ENCODE peak calls at places on chromosomes 13 and 19, in ten cellular contexts. U is right cardiac atrium; T is T-helper 1 cell; S is substantia nigra; W is nephron progenitor cell; F is stimulated activated naive CD8-positive, alpha-beta T cell treated with anti-CD3 and anti-CD28 coated beads, Interleukin-15, Interleukin-2, amounts not matched to agents 100 U/mL and 50 U/mL, for 24 hours; P is activated T-cell treated with anti-CD3 and anti-CD28 coated beads, Interleukin-2, amount 50 U/mL, for 72 hours; Y is kidney glomerular epithelial cell; C is GM03348; A is activated effector memory CD4-positive, alpha-beta T cell treated with anti-CD3 and anti-CD28 coated beads, Interleukin-2, amount 50 U/mL, for 16 hours. H is an unnamed sample.

GRCh38 chr19:6103217-6103644 is 7.1 kb downstream of the RFX2 start:
- DNase-seq in F (no peak), W (no peak), T (no peak), A (no peak), P (no peak), Y (peak), U (peak), S (peak), C (peak), H (peak)

GRCh38 chr19:21586341-21587116 is 81.1 kb downstream of the ZNF429 start:
- DNase-seq in P (peak), S (no peak), W (peak), T (no peak), F (no peak), A (peak), U (peak), C (peak), Y (no peak), H (no peak)

GRCh38 chr19:8388612-8388958 is 1.6 kb upstream of the RAB11B start:
- DNase-seq in Y (no peak), P (no peak), C (no peak), S (no peak), W (no peak), U (no peak), T (no peak), F (no peak), A (no peak), H (no peak)

GRCh38 chr19:39430675-39431593 is 4.8 kb downstream of the RPS16 start:
- DNase-seq in F (peak), W (no peak), S (no peak), P (peak), C (no peak), U (peak), T (peak), A (peak), Y (peak), H (peak)

GRCh38 chr13:110436276-110436675 is 125.2 kb downstream of the RAB20 start:
- DNase-seq in A (no peak), C (no peak), W (no peak), S (no peak), T (no peak), Y (peak), P (no peak), U (no peak), F (no peak), H (no peak)

GRCh38 chr19:34096020-34096915 is 76.0 kb upstream of the LSM14A start:
- DNase-seq in S (no peak), A (no peak), W (no peak), T (no peak), C (peak), Y (peak), P (no peak), F (no peak), U (no peak), H (peak)

GRCh38 chr19:11422163-11423068 is 3.3 kb upstream of the RGL3 start:
- DNase-seq in W (peak), P (peak), U (peak), C (peak), S (peak), F (peak), Y (no peak), A (peak), T (peak), H (no peak)

GRCh38 chr13:30719521-30719914 is 15.8 kb upstream of the ALOX5AP start:
- DNase-seq in Y (peak), U (no peak), A (no peak), F (no peak), S (no peak), T (no peak), C (no peak), P (no peak), W (no peak), H (no peak)

GRCh38 chr13:73090116-73090811 is 31.5 kb downstream of the KLF5 start:
- DNase-seq in T (no peak), F (peak), A (no peak), S (no peak), P (peak), C (peak), U (no peak), W (no peak), Y (peak), H (peak)

GRCh38 chr19:43524922-43525835 is 1.8 kb downstream of the ETHE1 start:
- DNase-seq in P (peak), A (peak), F (peak), S (peak), C (peak), U (peak), T (no peak), Y (peak), W (peak), H (peak)

GRCh38 chr13:101529419-101529818 is 76.9 kb downstream of the ITGBL1 start:
- DNase-seq in A (peak), T (no peak), P (peak), C (no peak), S (no peak), U (no peak), W (no peak), F (peak), Y (no peak), H (peak)

GRCh38 chr13:65054277-65054676 is 2175.9 kb downstream of the PCDH9 start:
- DNase-seq in C (no peak), A (no peak), W (no peak), S (no peak), F (no peak), P (no peak), T (no peak), U (no peak), Y (no peak), H (no peak)

GRCh38 chr13:23833733-23834611 is 55.2 kb downstream of the MIPEP start:
- DNase-seq in U (no peak), C (no peak), T (no peak), A (no peak), P (no peak), Y (no peak), S (no peak), F (no peak), W (no peak), H (no peak)

GRCh38 chr13:48977973-48978372 is 2.3 kb downstream of the FNDC3A start:
- DNase-seq in C (peak), F (no peak), T (no peak), P (no peak), A (no peak), W (no peak), Y (peak), S (no peak), U (no peak), H (no peak)

GRCh38 chr13:24032674-24033073 is 127.8 kb upstream of the SPATA13 start:
- DNase-seq in P (no peak), W (no peak), S (no peak), T (no peak), U (no peak), C (peak), F (no peak), A (no peak), Y (no peak), H (no peak)

GRCh38 chr13:52348983-52349780 is 56.8 kb downstream of the THSD1 start:
- DNase-seq in Y (peak), U (no peak), C (peak), P (peak), F (peak), T (no peak), A (no peak), S (no peak), W (no peak), H (no peak)

GRCh38 chr13:95553271-95553588 is 710 bp downstream of the CLDN10 start:
- DNase-seq in A (no peak), U (no peak), S (no peak), W (no peak), T (no peak), C (no peak), Y (no peak), F (no peak), P (no peak), H (no peak)

GRCh38 chr19:31448221-31448657 is 99.0 kb upstream of the TSHZ3 start:
- DNase-seq in S (no peak), W (no peak), P (no peak), U (peak), T (no peak), C (peak), A (no peak), Y (no peak), F (no peak), H (no peak)

GRCh38 chr13:66992183-66992582 is 238.0 kb downstream of the PCDH9 start:
- DNase-seq in Y (no peak), W (no peak), A (no peak), F (no peak), S (peak), U (no peak), C (no peak), T (no peak), P (no peak), H (peak)

GRCh38 chr19:19214892-19215291 is 3.1 kb downstream of the NCAN start:
- DNase-seq in P (peak), C (peak), T (no peak), A (peak), S (no peak), U (peak), F (peak), W (peak), Y (peak), H (peak)

GRCh38 chr13:46378411-46378810 is 8.6 kb downstream of the RUBCNL start:
- DNase-seq in S (no peak), A (no peak), T (no peak), W (no peak), C (no peak), P (no peak), U (no peak), Y (no peak), F (no peak), H (no peak)

GRCh38 chr13:85148009-85148408 is 651.2 kb downstream of the SLITRK6 start:
- DNase-seq in Y (no peak), P (no peak), S (no peak), T (no peak), C (no peak), U (no peak), W (no peak), F (no peak), A (no peak), H (no peak)

GRCh38 chr19:19570561-19570960 is 32.5 kb downstream of the CILP2 start:
- DNase-seq in C (no peak), W (no peak), T (no peak), Y (no peak), F (no peak), P (no peak), A (no peak), U (peak), S (no peak), H (no peak)

GRCh38 chr13:29925457-29925856 is 75.0 kb upstream of the UBL3 start:
- DNase-seq in F (no peak), S (peak), U (peak), T (no peak), Y (peak), A (no peak), P (no peak), W (no peak), C (peak), H (peak)

GRCh38 chr13:52344108-52344507 is 61.9 kb downstream of the THSD1 start:
- DNase-seq in A (no peak), S (no peak), P (no peak), Y (no peak), T (no peak), U (no peak), F (no peak), W (no peak), C (peak), H (no peak)

GRCh38 chr19:18723871-18724377 is 40.4 kb downstream of the CRTC1 start:
- DNase-seq in Y (no peak), T (no peak), A (no peak), C (no peak), F (no peak), W (no peak), U (no peak), S (no peak), P (no peak), H (no peak)

GRCh38 chr19:14559916-14560775 is 11.7 kb downstream of the NDUFB7 start:
- DNase-seq in U (peak), W (no peak), S (no peak), T (no peak), Y (no peak), P (no peak), C (no peak), F (no peak), A (no peak), H (no peak)

GRCh38 chr19:19447536-19448237 is 42.2 kb downstream of the GATAD2A start:
- DNase-seq in C (no peak), Y (no peak), T (no peak), A (peak), F (peak), P (peak), W (no peak), U (no peak), S (no peak), H (no peak)

GRCh38 chr13:24066405-24067292 is 93.9 kb upstream of the SPATA13 start:
- DNase-seq in S (no peak), A (no peak), W (no peak), C (no peak), F (no peak), P (no peak), Y (no peak), T (no peak), U (no peak), H (no peak)